ENCODE peak calls at places on chromosomes 6 and 20, in seven cellular contexts. A is hepatocyte, X is OCI-LY7, B is SK-N-SH, M is neural progenitor cell, P is Karpas-422, C is MM.1S. I is an unnamed sample.

GRCh38 chr6:99905209-99906106 is 88.6 kb downstream of the MCHR2 start:
- DNase-seq in X (peak; percentile 42), P (peak; percentile 82), A (peak; percentile 69), C (peak; percentile 61), M (peak; percentile 66), B (peak; percentile 24), I (peak; percentile 73)

GRCh38 chr6:149563203-149563927 is 2.8 kb upstream of the GINM1 start:
- DNase-seq in A (peak; percentile 18), P (no peak), B (no peak), M (no peak), X (no peak), C (no peak), I (peak; percentile 84)

GRCh38 chr6:20246107-20246506 is 33.8 kb upstream of the MBOAT1 start:
- DNase-seq in M (no peak), P (peak; percentile 7), X (no peak), C (no peak), A (no peak), B (no peak), I (no peak)

GRCh38 chr20:56393133-56393472 is 658 bp downstream of the CSTF1 start:
- DNase-seq in X (peak; percentile 38), M (no peak), B (peak; percentile 34), A (no peak), P (peak; percentile 68), C (no peak), I (peak; percentile 41)

GRCh38 chr6:163415620-163416379 is 1.3 kb downstream of the QKI start:
- DNase-seq in P (no peak), X (peak; percentile 68), A (peak; percentile 77), B (peak; percentile 64), C (peak; percentile 37), M (peak; percentile 52), I (peak; percentile 83)

GRCh38 chr6:133428299-133428698 is 187.1 kb downstream of the EYA4 start:
- DNase-seq in X (no peak), B (no peak), P (no peak), A (no peak), M (no peak), C (no peak), I (no peak)

GRCh38 chr6:52352239-52353008 is 9.5 kb upstream of the PAQR8 start:
- DNase-seq in X (no peak), P (peak; percentile 46), M (peak; percentile 16), C (peak; percentile 37), A (peak; percentile 80), B (no peak), I (peak; percentile 91)

GRCh38 chr6:159831373-159831679 is 31.2 kb downstream of the PNLDC1 start:
- DNase-seq in C (no peak), P (no peak), X (no peak), B (no peak), A (no peak), M (no peak), I (no peak)

GRCh38 chr6:73523434-73524123 is 2.7 kb upstream of the EEF1A1 start:
- DNase-seq in C (peak; percentile 79), A (peak; percentile 55), P (peak; percentile 95), X (peak; percentile 87), M (no peak), B (no peak), I (peak; percentile 67)

GRCh38 chr6:84645563-84646266 is 118.7 kb downstream of the TBX18 start:
- DNase-seq in M (no peak), C (no peak), B (no peak), P (no peak), A (no peak), X (no peak), I (peak; percentile 87)

GRCh38 chr6:12605888-12606345 is 110.7 kb upstream of the PHACTR1 start:
- DNase-seq in A (peak; percentile 80), M (peak; percentile 85), X (peak; percentile 86), B (peak; percentile 57), P (peak; percentile 87), C (peak; percentile 81), I (peak; percentile 85)

GRCh38 chr6:13273931-13274706 is 54.2 kb downstream of the TBC1D7 start:
- DNase-seq in B (no peak), P (peak; percentile 44), M (no peak), X (no peak), A (no peak), C (peak; percentile 80), I (no peak)

GRCh38 chr6:92715991-92716390 is 703.4 kb downstream of the EPHA7 start:
- DNase-seq in X (no peak), P (no peak), A (peak; percentile 12), C (no peak), M (no peak), B (no peak), I (no peak)

GRCh38 chr6:88722691-88723090 is 240.7 kb downstream of the RNGTT start:
- DNase-seq in A (no peak), B (no peak), P (no peak), C (no peak), X (no peak), M (no peak), I (no peak)

GRCh38 chr6:30912746-30913520 is 1.1 kb upstream of the VARS2 start:
- DNase-seq in C (no peak), P (no peak), X (no peak), A (no peak), B (no peak), M (no peak), I (peak; percentile 7)

GRCh38 chr6:30915591-30915946 is 1.5 kb downstream of the VARS2 start:
- DNase-seq in X (peak; percentile 61), A (peak; percentile 74), P (peak; percentile 72), C (peak; percentile 51), B (peak; percentile 74), M (peak; percentile 75), I (peak; percentile 77)

GRCh38 chr6:30914854-30915590 is 984 bp downstream of the VARS2 start:
- DNase-seq in B (no peak), A (no peak), C (no peak), X (peak; percentile 35), M (no peak), P (peak; percentile 64), I (peak; percentile 31)

GRCh38 chr6:30913721-30914075 is 340 bp upstream of the VARS2 start:
- DNase-seq in P (no peak), B (no peak), X (no peak), C (no peak), M (no peak), A (no peak), I (no peak)

DNA sequence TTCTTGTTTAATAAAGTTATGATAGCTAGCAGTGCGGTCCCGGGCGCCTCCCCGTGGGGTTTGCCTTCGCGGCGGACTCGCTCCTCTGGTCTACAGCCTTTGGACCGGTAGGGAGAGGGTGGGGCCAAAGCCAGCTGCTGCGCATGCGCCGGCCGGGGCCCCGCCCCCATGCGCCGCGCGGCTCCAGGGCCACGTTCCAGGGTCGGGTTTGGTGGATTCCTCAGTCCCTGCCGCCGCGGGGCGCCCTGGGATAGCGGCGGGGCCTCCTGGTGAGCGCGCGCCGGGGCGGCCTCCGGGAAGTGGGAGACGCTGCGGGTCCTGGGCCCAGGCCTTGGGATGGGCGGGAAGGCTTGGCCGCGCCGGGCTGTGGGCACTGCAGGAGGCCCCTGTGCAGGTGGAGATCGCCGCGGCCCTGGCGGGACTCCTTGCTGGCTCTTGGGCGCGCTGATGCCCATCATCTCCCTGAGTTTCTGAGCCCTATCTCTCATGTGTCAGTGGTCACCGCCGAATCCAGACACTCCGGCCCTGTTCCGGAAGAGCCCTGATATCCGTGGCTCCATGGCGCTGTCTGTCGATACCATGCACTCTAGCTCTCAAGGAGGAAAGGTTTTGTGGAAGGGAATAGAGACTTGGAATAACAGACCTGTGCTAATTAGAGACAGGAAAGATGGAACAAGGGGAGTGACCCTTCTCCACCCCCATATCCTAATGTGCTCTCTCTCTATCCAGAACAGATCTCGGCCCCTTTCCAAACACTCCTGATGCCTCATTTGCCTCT is at the start of gene VARS2:
- DNase-seq in A (peak; percentile 97), M (peak; percentile 88), B (peak; percentile 99), C (peak; percentile 88), X (peak; percentile 87), P (peak; percentile 95), I (peak; percentile 93)
- H3K27ac ChIP-seq in A (peak within 1 kb of the TSS; percentile 90), M (no peak within 1 kb of the TSS), B (peak within 1 kb of the TSS; percentile 79), C (peak within 1 kb of the TSS; percentile 45), X (peak within 1 kb of the TSS; percentile 63), P (peak within 1 kb of the TSS; percentile 58), I (peak within 1 kb of the TSS; percentile 72)

GRCh38 chr20:63015665-63016361 is 9.0 kb upstream of the BHLHE23 start:
- DNase-seq in C (no peak), B (no peak), A (no peak), M (no peak), P (no peak), X (no peak), I (no peak)

GRCh38 chr20:63015147-63015664 is 8.4 kb upstream of the BHLHE23 start:
- DNase-seq in X (no peak), M (no peak), A (no peak), C (no peak), B (no peak), P (no peak), I (no peak)

GRCh38 chr20:63017076-63017825 is 10.5 kb upstream of the BHLHE23 start:
- DNase-seq in B (no peak), X (no peak), P (no peak), M (no peak), C (no peak), A (no peak), I (no peak)

GRCh38 chr20:63016514-63017075 is 9.8 kb upstream of the BHLHE23 start:
- DNase-seq in C (no peak), P (no peak), B (no peak), A (no peak), X (no peak), M (no peak), I (no peak)

DNA sequence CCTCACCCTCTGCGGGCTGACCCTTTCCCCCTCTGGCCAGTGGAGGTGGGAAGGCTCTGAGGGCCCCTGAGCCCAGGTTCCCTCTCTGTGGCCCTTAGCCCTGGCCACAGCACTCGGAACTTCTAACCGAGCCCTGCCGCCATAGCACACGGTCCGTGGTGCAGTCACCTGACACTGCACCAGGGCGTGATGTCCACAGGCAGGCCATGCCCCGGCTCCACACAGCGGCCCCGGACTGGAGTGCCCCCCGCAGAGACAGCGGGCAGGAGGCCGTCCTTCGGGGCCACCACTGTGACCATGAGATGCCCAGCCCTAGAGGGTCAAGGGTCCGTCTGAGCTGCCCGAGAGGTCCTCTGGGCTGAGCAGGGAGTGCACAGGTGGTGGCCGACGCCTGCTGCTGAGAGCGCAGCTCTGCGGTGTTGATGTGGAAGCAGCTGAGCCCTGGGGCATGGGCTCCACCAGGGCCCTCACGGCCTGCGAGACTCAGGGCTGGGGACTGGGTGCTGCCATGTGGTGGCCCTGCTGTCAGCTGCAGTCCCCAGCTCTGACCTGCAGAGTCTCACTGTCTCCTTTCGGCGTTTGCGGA is 11.2 kb upstream of the BHLHE23 start:
- DNase-seq in A (no peak), B (peak; percentile 69), M (no peak), P (no peak), X (no peak), C (no peak), I (no peak)
- H3K79me2 ChIP-seq in A (no peaks in the 10 kb centered on the region), B (no peaks in the 10 kb centered on the region), M (no peaks in the 10 kb centered on the region), P (no peaks in the 10 kb centered on the region), X (no peaks in the 10 kb centered on the region), C (peaks cover 3% of the 10 kb centered on the region), I (no peaks in the 10 kb centered on the region)

DNA sequence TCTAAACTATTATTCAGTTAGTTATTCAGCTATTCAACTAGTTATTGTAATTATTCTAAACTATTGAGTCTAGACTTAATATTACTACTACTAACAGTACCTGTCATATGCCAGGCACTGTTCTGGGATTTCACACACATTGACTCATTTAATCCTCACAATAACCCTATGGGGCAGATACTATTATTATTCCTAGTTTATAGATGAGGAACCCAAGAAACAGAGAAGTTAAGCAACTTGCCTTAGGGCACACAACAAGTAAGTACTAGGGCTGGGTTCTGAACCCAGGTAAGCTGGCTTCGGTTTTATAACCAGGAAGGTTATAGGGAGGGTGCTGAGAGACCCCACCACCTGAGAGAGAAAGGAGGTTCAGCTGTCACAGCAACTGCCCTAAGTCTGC is 7.8 kb downstream of the TEAD3 start:
- DNase-seq in X (no peak), B (no peak), M (no peak), P (no peak), A (no peak), C (no peak), I (no peak)
- H3K27ac ChIP-seq in X (no peak overlapping the region), B (no peak overlapping the region), M (no peak overlapping the region), P (no peak overlapping the region), A (peak overlapping the region; percentile 97), C (no peak overlapping the region), I (no peak overlapping the region)

GRCh38 chr6:116741571-116741970 is 23.9 kb downstream of the FAM162B start:
- DNase-seq in X (no peak), P (no peak), M (no peak), B (no peak), C (no peak), A (no peak), I (no peak)
- H3K79me2 ChIP-seq in X (no peaks in the 10 kb centered on the region), P (no peaks in the 10 kb centered on the region), M (no peaks in the 10 kb centered on the region), B (no peaks in the 10 kb centered on the region), C (no peaks in the 10 kb centered on the region), A (no peaks in the 10 kb centered on the region), I (no peaks in the 10 kb centered on the region)

I was measured in GM23248.